ENCODE peak calls at places on chromosomes 16 and 17, in eight cellular contexts. Q, F, L, D, V, H, T and B are unnamed samples.

GRCh38 chr16:65524997-65525396 is 403.1 kb upstream of the CDH11 start:
- DNase-seq in Q (no peak), F (no peak), L (no peak), D (no peak), V (no peak), H (no peak), T (no peak), B (no peak)

GRCh38 chr17:29292992-29293889 is 707 bp downstream of the NUFIP2 start:
- DNase-seq in Q (peak), F (peak), L (peak), D (no peak), V (peak), H (peak), T (peak), B (peak)

GRCh38 chr17:63993368-63993990 is 4.7 kb upstream of the PRR29 start:
- DNase-seq in Q (no peak), F (no peak), L (no peak), D (no peak), V (no peak), H (no peak), T (no peak), B (peak)

GRCh38 chr16:69017036-69017783 is 88.2 kb upstream of the HAS3 start:
- DNase-seq in Q (no peak), F (no peak), L (peak), D (no peak), V (peak), H (no peak), T (no peak), B (no peak)

GRCh38 chr16:65002265-65002664 is 119.6 kb downstream of the CDH11 start:
- DNase-seq in Q (no peak), F (no peak), L (no peak), D (no peak), V (no peak), H (no peak), T (no peak), B (no peak)

GRCh38 chr16:548586-548985 is 11.6 kb upstream of the PRR35 start:
- DNase-seq in Q (no peak), F (no peak), L (no peak), D (no peak), V (no peak), H (no peak), T (no peak), B (no peak)

GRCh38 chr16:48608452-48608851 is 1.5 kb downstream of the N4BP1 start:
- DNase-seq in Q (no peak), F (no peak), L (no peak), D (peak), V (no peak), H (no peak), T (no peak), B (no peak)

GRCh38 chr17:43670645-43671074 is 8.9 kb upstream of the MEOX1 start:
- DNase-seq in Q (no peak), F (no peak), L (no peak), D (no peak), V (no peak), H (no peak), T (no peak), B (no peak)

GRCh38 chr16:70432800-70433455 is 6.0 kb downstream of the ST3GAL2 start:
- DNase-seq in Q (no peak), F (peak), L (no peak), D (no peak), V (no peak), H (peak), T (no peak), B (no peak)

GRCh38 chr16:60077791-60078280 is 1343.7 kb upstream of the GOT2 start:
- DNase-seq in Q (no peak), F (no peak), L (no peak), D (no peak), V (no peak), H (no peak), T (no peak), B (no peak)

GRCh38 chr17:77899494-77899893 is 59.0 kb upstream of the TNRC6C start:
- DNase-seq in Q (no peak), F (no peak), L (no peak), D (no peak), V (no peak), H (no peak), T (peak), B (peak)

GRCh38 chr17:2704031-2704889 is 7.3 kb downstream of the CLUH start:
- DNase-seq in Q (no peak), F (peak), L (no peak), D (no peak), V (no peak), H (no peak), T (peak), B (peak)

GRCh38 chr16:84617068-84617630 is 729 bp downstream of the COTL1 start:
- DNase-seq in Q (peak), F (no peak), L (no peak), D (no peak), V (no peak), H (peak), T (no peak), B (peak)

GRCh38 chr16:85164838-85165516 is 52.7 kb upstream of the CIBAR2 start:
- DNase-seq in Q (no peak), F (no peak), L (no peak), D (no peak), V (no peak), H (no peak), T (peak), B (no peak)

GRCh38 chr17:58352843-58353719 is 1.1 kb upstream of the SUPT4H1 start:
- DNase-seq in Q (no peak), F (no peak), L (no peak), D (no peak), V (no peak), H (peak), T (no peak), B (peak)

GRCh38 chr17:58332720-58333395 is 4.3 kb upstream of the TSPOAP1 start:
- DNase-seq in Q (no peak), F (peak), L (no peak), D (no peak), V (no peak), H (no peak), T (no peak), B (no peak)

GRCh38 chr16:69535123-69536050 is 30.4 kb upstream of the NFAT5 start:
- DNase-seq in Q (no peak), F (no peak), L (no peak), D (no peak), V (no peak), H (no peak), T (no peak), B (no peak)

GRCh38 chr16:70653809-70654771 is 7.7 kb downstream of the IL34 start:
- DNase-seq in Q (peak), F (peak), L (peak), D (peak), V (peak), H (peak), T (peak), B (peak)

GRCh38 chr17:74356640-74357465 is 4.8 kb downstream of the BTBD17 start:
- DNase-seq in Q (no peak), F (peak), L (no peak), D (no peak), V (no peak), H (no peak), T (no peak), B (no peak)

GRCh38 chr16:87064731-87065720 is 252.2 kb downstream of the C16orf95 start:
- DNase-seq in Q (no peak), F (no peak), L (no peak), D (no peak), V (no peak), H (no peak), T (no peak), B (peak)

GRCh38 chr17:41695954-41696720 is 7.5 kb downstream of the EIF1 start:
- DNase-seq in Q (peak), F (no peak), L (no peak), D (no peak), V (peak), H (peak), T (peak), B (peak)

GRCh38 chr17:33594000-33594399 is 300.9 kb upstream of the ASIC2 start:
- DNase-seq in Q (no peak), F (no peak), L (no peak), D (no peak), V (no peak), H (no peak), T (no peak), B (no peak)

DNA sequence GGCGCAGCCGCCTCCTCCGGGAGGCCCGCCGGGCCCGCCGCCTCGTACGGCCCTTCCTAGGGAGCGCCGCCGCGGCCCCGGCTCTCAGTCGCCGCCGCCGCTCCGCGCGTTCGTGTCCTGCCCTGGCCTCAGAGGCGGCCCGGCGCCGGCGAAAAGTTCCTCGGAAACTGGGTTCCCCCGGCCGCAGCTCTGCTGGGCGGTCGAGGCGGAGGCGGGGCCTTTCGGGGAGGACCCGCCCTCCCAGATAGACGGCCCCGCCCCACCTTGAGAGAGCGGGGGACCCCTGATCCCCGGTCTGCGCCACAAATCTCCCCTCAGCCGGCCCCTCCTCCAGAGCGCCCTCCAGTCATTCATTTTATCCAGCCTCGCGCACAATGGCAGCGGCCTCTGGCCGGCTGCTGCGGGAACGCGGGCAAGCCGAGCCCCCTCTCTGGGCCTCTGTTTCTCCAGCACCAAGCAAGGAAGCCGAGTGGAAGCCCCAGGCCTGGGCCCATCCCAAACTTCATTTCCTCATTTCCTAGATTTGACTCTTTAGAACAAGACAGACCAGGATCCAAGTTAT is at the start of gene SREBF1:
- DNase-seq in Q (peak), F (peak), L (no peak), D (no peak), V (peak), H (peak), T (peak), B (peak)
- TF ChIP-seq EP300 in Q (no peak), F (no peak), L (no peak), D (no peak), V (no peak), H (no peak), T (no peak), B (no peak)

GRCh38 chr17:76071497-76072148 is 694 bp downstream of the SRP68 start:
- DNase-seq in Q (no peak), F (no peak), L (no peak), D (no peak), V (no peak), H (no peak), T (no peak), B (no peak)

GRCh38 chr17:76074390-76075363 is at the start of gene GALR2:
- DNase-seq in Q (no peak), F (peak), L (no peak), D (no peak), V (peak), H (no peak), T (no peak), B (no peak)

GRCh38 chr17:76075364-76076099 is 951 bp downstream of the GALR2 start:
- DNase-seq in Q (no peak), F (peak), L (no peak), D (no peak), V (peak), H (no peak), T (no peak), B (no peak)

GRCh38 chr17:76076100-76076764 is 1.7 kb downstream of the GALR2 start:
- DNase-seq in Q (no peak), F (peak), L (no peak), D (no peak), V (no peak), H (no peak), T (no peak), B (no peak)

GRCh38 chr17:76072149-76072858 is at the start of gene SRP68:
- DNase-seq in Q (peak), F (peak), L (peak), D (peak), V (peak), H (peak), T (peak), B (peak)
- TF ChIP-seq POLR2A in Q (no peak), F (no peak), L (peak), D (peak), V (peak), H (peak), T (peak), B (peak)

GRCh38 chr17:48995871-48996695 is 1.1 kb upstream of the IGF2BP1 start:
- DNase-seq in Q (no peak), F (peak), L (peak), D (no peak), V (peak), H (no peak), T (no peak), B (no peak)
- TF ChIP-seq CTCF in Q (no peak), F (no peak), L (no peak), D (no peak), V (no peak), H (no peak), T (no peak), B (no peak)

DNA sequence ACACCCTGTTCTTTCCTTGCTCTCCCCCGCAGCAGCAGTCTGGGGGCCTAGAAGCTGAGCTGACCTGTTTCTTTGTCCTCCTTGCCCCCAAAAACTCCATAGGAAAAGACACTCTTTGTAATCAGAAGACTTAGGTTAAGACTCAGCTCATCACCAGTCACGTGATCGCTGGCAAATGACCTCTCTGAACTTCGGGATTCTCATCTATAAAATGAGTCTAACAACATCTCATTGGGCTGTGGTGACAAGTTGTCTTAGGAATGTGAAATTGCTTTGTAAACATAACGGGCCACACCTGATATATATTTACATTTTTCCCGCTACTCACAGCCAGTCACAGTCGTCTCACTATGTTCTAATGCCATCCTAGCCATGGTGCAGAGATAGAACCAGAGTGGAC is 86.0 kb upstream of the LHX1 start:
- DNase-seq in Q (no peak), F (no peak), L (no peak), D (no peak), V (peak), H (no peak), T (no peak), B (no peak)
- TF ChIP-seq EP300 in Q (no peak), F (no peak), L (no peak), D (no peak), V (no peak), H (no peak), T (no peak), B (no peak)

DNA sequence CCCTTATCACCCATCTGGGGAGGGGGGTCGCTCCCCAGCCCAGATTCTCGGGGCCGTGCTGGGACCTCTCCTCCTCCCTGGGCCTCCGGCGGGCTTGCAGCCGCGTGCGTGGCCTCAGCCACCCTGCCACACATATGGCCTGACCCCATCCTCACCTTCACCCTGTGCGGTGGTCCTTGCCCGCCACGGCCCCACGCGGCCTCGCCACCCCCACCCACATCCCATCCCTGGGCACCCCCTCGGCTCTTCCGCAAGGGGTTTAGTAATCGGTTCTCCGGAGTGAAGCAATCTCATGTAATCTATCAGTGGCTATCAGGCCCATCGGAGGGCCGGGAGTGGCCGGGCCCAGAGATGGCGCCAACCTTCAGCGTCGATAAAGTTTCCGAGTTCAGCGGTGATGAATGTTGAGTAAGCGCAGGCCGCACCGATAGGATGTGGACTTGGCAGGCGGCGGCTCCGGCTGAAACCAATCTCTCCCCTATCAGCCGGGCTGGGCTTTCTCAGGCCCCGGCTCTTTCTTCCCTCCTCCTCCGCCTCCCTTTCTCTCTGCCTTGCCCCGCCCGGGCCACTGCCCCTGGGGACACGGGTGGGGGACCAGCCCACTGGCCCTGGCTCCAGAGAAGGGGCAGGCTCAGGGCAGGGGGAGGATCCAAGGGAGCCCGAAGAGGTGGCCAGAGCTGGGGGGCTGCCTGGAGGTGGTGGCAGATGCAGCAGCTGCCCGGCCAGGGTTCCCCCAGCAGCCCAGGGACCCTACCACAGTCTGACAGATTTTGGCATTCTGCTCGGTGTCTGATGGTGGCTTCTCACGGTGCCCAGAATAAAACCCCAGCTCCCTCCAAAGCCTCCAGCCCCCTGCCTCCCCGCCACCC is 20.8 kb downstream of the ZFPM1 start:
- DNase-seq in Q (peak), F (peak), L (no peak), D (no peak), V (no peak), H (no peak), T (peak), B (no peak)
- TF ChIP-seq POLR2A in Q (no peak), F (no peak), L (no peak), D (no peak), V (no peak), H (no peak), T (no peak), B (no peak)

GRCh38 chr17:4156750-4157381 is 13.9 kb downstream of the CYB5D2 start:
- DNase-seq in Q (no peak), F (no peak), L (no peak), D (no peak), V (no peak), H (no peak), T (no peak), B (no peak)
- TF ChIP-seq CTCF in Q (no peak), F (no peak), L (no peak), D (peak), V (peak), H (no peak), T (no peak), B (no peak)

GRCh38 chr16:1713933-1714332 is 7.9 kb downstream of the MAPK8IP3 start:
- DNase-seq in Q (no peak), F (no peak), L (no peak), D (peak), V (no peak), H (peak), T (no peak), B (no peak)
- TF ChIP-seq EP300 in Q (no peak), F (no peak), L (no peak), D (no peak), V (no peak), H (no peak), T (no peak), B (no peak)

DNA sequence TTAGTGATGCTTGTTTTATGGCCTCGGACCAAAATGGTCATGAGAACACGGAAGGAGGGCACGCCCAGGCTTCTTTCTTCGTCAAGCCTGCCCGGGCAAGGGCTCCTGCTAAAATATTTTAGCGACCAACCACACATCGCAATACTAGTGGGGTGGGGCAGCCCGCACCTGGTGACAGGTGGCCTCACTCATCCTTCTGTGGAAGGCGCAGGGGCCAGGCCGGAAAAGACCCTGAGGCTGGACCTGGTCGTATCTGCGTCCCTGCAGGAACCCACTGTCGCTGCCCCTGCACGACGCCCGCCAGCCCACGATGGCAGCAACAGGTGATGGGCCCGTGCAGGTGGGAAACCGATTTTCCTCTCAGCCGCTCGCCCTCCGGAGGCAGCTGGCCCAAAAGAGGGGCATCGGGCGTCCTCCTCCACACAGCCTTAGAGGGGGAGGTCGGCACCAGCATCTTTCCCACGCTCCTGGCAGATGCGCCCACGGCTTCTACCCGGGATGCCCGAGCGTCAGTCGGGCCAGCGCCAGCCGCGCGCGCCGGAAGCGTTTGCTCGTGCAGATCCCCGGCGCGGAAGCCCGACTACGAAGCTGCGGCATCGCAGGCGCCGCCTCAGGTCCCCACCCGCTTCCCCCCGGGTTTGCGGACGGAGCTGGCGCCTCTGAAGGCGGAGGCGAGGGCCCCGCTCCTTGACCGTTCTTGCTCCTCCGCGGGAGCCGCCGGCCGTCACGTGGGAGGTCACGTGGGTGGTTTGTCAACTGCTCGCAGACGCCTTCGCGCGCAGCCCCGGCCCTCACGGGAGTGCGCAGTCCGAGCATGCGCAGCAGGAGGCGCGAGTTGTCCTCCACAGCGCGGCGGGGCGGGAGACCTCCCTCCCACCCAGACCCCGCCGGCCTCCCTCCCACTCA is 22.8 kb upstream of the FOXK2 start:
- DNase-seq in Q (peak), F (peak), L (peak), D (peak), V (peak), H (peak), T (peak), B (peak)
- TF ChIP-seq POLR2A in Q (no peak), F (no peak), L (peak), D (peak), V (peak), H (peak), T (peak), B (peak)

GRCh38 chr17:80319262-80319998 is 58.8 kb downstream of the RNF213 start:
- DNase-seq in Q (no peak), F (no peak), L (no peak), D (no peak), V (no peak), H (no peak), T (no peak), B (no peak)

GRCh38 chr17:80319999-80320344 is 59.3 kb downstream of the RNF213 start:
- DNase-seq in Q (no peak), F (no peak), L (no peak), D (no peak), V (no peak), H (no peak), T (no peak), B (no peak)

GRCh38 chr17:80323982-80324381 is 63.3 kb downstream of the RNF213 start:
- DNase-seq in Q (no peak), F (no peak), L (no peak), D (no peak), V (no peak), H (no peak), T (no peak), B (no peak)

GRCh38 chr17:80320496-80320895 is 59.8 kb downstream of the RNF213 start:
- DNase-seq in Q (no peak), F (no peak), L (no peak), D (no peak), V (no peak), H (no peak), T (no peak), B (no peak)

GRCh38 chr17:80322864-80323263 is 62.2 kb downstream of the RNF213 start:
- DNase-seq in Q (no peak), F (no peak), L (no peak), D (no peak), V (no peak), H (no peak), T (no peak), B (no peak)
- TF ChIP-seq CTCF in Q (no peak), F (no peak), L (no peak), D (no peak), V (no peak), H (no peak), T (no peak), B (no peak)